ENCODE peak calls at places on chromosomes 13 and 19, in four cellular contexts. Y is H9, Z is endothelial cell, F is HS-27A. D is an unnamed sample.

GRCh38 chr19:18488838-18489626 is 32.8 kb downstream of the ELL start:
- DNase-seq in Y (peak), Z (peak), F (no peak), D (no peak)

GRCh38 chr13:67064920-67065319 is 165.2 kb downstream of the PCDH9 start:
- DNase-seq in Y (no peak), Z (no peak), F (no peak), D (no peak)

GRCh38 chr13:113724016-113724758 is 34.8 kb upstream of the TMEM255B start:
- DNase-seq in Y (no peak), Z (no peak), F (no peak), D (no peak)

GRCh38 chr19:30227661-30228112 is 144.5 kb upstream of the ZNF536 start:
- DNase-seq in Y (peak), Z (peak), F (no peak), D (no peak)

GRCh38 chr19:41646589-41647204 is 19.8 kb upstream of the CEACAM4 start:
- DNase-seq in Y (no peak), Z (peak), F (no peak), D (no peak)

GRCh38 chr19:30362156-30362754 is 9.9 kb upstream of the ZNF536 start:
- DNase-seq in Y (no peak), Z (no peak), F (no peak), D (no peak)

GRCh38 chr13:27632648-27633047 is 11.0 kb downstream of the POLR1D start:
- DNase-seq in Y (no peak), Z (no peak), F (no peak), D (no peak)

GRCh38 chr19:33301900-33302174 is 497 bp downstream of the CEBPA start:
- DNase-seq in Y (no peak), Z (no peak), F (no peak), D (no peak)